ENCODE peak calls at places on chromosome 21, in five cellular contexts. J, C, P, B and A are unnamed samples.

GRCh38 chr21:42964561-42965560 is 9.5 kb upstream of the PKNOX1 start:
- DNase-seq in J (no peak), C (no peak), P (no peak), B (no peak), A (no peak)

GRCh38 chr21:27580276-27580675 is 613.4 kb upstream of the ADAMTS5 start:
- DNase-seq in J (no peak), C (peak), P (no peak), B (no peak), A (no peak)

GRCh38 chr21:43970551-43970950 is 41.6 kb upstream of the TRAPPC10 start:
- DNase-seq in J (no peak), C (no peak), P (no peak), B (no peak), A (no peak)

GRCh38 chr21:41508415-41509205 is 652 bp upstream of the TMPRSS2 start:
- DNase-seq in J (no peak), C (no peak), P (no peak), B (no peak), A (no peak)

GRCh38 chr21:15491100-15491499 is 238.7 kb upstream of the USP25 start:
- DNase-seq in J (no peak), C (no peak), P (no peak), B (no peak), A (no peak)

GRCh38 chr21:39330001-39330400 is 16.6 kb upstream of the BRWD1 start:
- DNase-seq in J (no peak), C (no peak), P (no peak), B (no peak), A (no peak)

GRCh38 chr21:25369524-25370300 is 237.6 kb downstream of the MRPL39 start:
- DNase-seq in J (no peak), C (no peak), P (no peak), B (peak), A (no peak)

GRCh38 chr21:26389971-26390641 is 183.0 kb downstream of the CYYR1 start:
- DNase-seq in J (no peak), C (peak), P (no peak), B (peak), A (no peak)

GRCh38 chr21:46120301-46121285 is 22.7 kb downstream of the COL6A2 start:
- DNase-seq in J (no peak), C (no peak), P (peak), B (no peak), A (no peak)

GRCh38 chr21:35086357-35086756 is 37.3 kb upstream of the RUNX1 start:
- DNase-seq in J (no peak), C (peak), P (no peak), B (peak), A (no peak)

GRCh38 chr21:43826623-43826974 is 37.2 kb downstream of the RRP1 start:
- DNase-seq in J (no peak), C (no peak), P (no peak), B (no peak), A (no peak)

GRCh38 chr21:31110430-31110829 is 72.2 kb upstream of the KRTAP19-8 start:
- DNase-seq in J (no peak), C (no peak), P (no peak), B (no peak), A (no peak)

GRCh38 chr21:45554477-45555175 is 12.4 kb upstream of the SLC19A1 start:
- DNase-seq in J (peak), C (peak), P (peak), B (peak), A (peak)